ENCODE peak calls at places on chromosomes 3 and 15, in six cellular contexts. L, G, Y, A, N and M are unnamed samples.

GRCh38 chr15:68204776-68205557 is at the start of gene CALML4:
- DNase-seq in A (peak; percentile 92), Y (peak; percentile 72), L (no peak), N (peak; percentile 74), G (peak; percentile 93), M (no peak)

GRCh38 chr15:26632500-26632899 is 140.4 kb downstream of the GABRB3 start:
- DNase-seq in L (no peak), G (no peak), N (no peak), Y (no peak), A (no peak), M (no peak)

GRCh38 chr3:142095866-142096265 is 53.5 kb downstream of the TFDP2 start:
- DNase-seq in G (no peak), Y (no peak), L (no peak), N (no peak), A (no peak), M (no peak)

GRCh38 chr3:150237490-150237889 is 170.6 kb upstream of the TSC22D2 start:
- DNase-seq in N (no peak), G (peak; percentile 53), Y (peak; percentile 61), L (no peak), A (no peak), M (no peak)

GRCh38 chr3:180594631-180595348 is 7.2 kb upstream of the TTC14 start:
- DNase-seq in Y (no peak), A (no peak), N (no peak), G (no peak), L (peak; percentile 39), M (no peak)

GRCh38 chr15:77456746-77457618 is 36.3 kb downstream of the HMG20A start:
- DNase-seq in A (no peak), G (no peak), N (no peak), L (no peak), Y (no peak), M (no peak)

GRCh38 chr3:142148871-142149860 is at the start of gene TFDP2:
- DNase-seq in L (peak; percentile 98), G (peak; percentile 97), N (peak; percentile 94), Y (peak; percentile 87), A (peak; percentile 94), M (peak; percentile 88)

GRCh38 chr15:33701304-33701696 is 267.0 kb upstream of the CHRM5 start:
- DNase-seq in N (no peak), A (no peak), G (peak; percentile 16), L (no peak), Y (no peak), M (no peak)

GRCh38 chr3:190673157-190673556 is 159.3 kb downstream of the IL1RAP start:
- DNase-seq in G (no peak), A (no peak), L (peak; percentile 35), Y (no peak), N (no peak), M (no peak)

GRCh38 chr15:37220949-37221670 is 120.8 kb upstream of the MEIS2 start:
- DNase-seq in G (no peak), N (no peak), Y (no peak), L (no peak), A (no peak), M (no peak)

GRCh38 chr3:123816673-123817207 is 67.4 kb downstream of the MYLK start:
- DNase-seq in A (no peak), N (no peak), G (no peak), L (peak; percentile 64), Y (no peak), M (no peak)

GRCh38 chr3:16484216-16484615 is 29.3 kb downstream of the RFTN1 start:
- DNase-seq in Y (peak; percentile 52), G (peak; percentile 63), A (peak; percentile 68), N (no peak), L (peak; percentile 97), M (no peak)

GRCh38 chr3:87147562-87147961 is 79.5 kb upstream of the CHMP2B start:
- DNase-seq in A (no peak), Y (no peak), G (no peak), L (no peak), N (no peak), M (no peak)

GRCh38 chr3:151976211-151977050 is 103.0 kb downstream of the SUCNR1 start:
- DNase-seq in A (no peak), Y (no peak), N (no peak), L (peak; percentile 85), G (no peak), M (no peak)

GRCh38 chr3:16884084-16884747 is 539 bp upstream of the PLCL2 start:
- DNase-seq in N (peak; percentile 74), A (peak; percentile 85), Y (peak; percentile 65), L (peak; percentile 57), G (peak; percentile 86), M (peak; percentile 58)

GRCh38 chr3:119343719-119344118 is 49.5 kb downstream of the ARHGAP31 start:
- DNase-seq in G (no peak), L (no peak), Y (no peak), N (no peak), A (no peak), M (no peak)

GRCh38 chr15:24919446-24919845 is 35.3 kb upstream of the SNRPN start:
- DNase-seq in N (no peak), L (no peak), G (no peak), Y (no peak), A (no peak), M (no peak)

GRCh38 chr15:35289029-35289617 is 204.0 kb upstream of the NANOGP8 start:
- DNase-seq in N (no peak), L (peak; percentile 88), Y (no peak), A (no peak), G (no peak), M (no peak)

GRCh38 chr3:195128255-195129071 is 142.5 kb downstream of the XXYLT1 start:
- DNase-seq in G (no peak), Y (no peak), N (no peak), A (no peak), L (peak; percentile 42), M (no peak)

GRCh38 chr3:105401691-105402149 is 35.0 kb downstream of the ALCAM start:
- DNase-seq in Y (no peak), G (no peak), A (no peak), L (no peak), N (no peak), M (no peak)

GRCh38 chr15:52730594-52730993 is 51.4 kb upstream of the ATOSA start:
- DNase-seq in G (no peak), A (no peak), Y (no peak), N (no peak), L (no peak), M (no peak)

GRCh38 chr15:31200735-31201151 is 99.2 kb upstream of the TRPM1 start:
- DNase-seq in L (peak; percentile 6), A (peak; percentile 82), N (peak; percentile 88), G (peak; percentile 91), Y (peak; percentile 63), M (peak; percentile 34)

GRCh38 chr3:79329154-79329553 is 438.6 kb downstream of the ROBO1 start:
- DNase-seq in L (no peak), Y (no peak), N (no peak), G (no peak), A (no peak), M (no peak)

GRCh38 chr15:80070840-80071239 is 11.4 kb downstream of the ZFAND6 start:
- DNase-seq in L (peak; percentile 53), Y (no peak), A (no peak), G (no peak), N (no peak), M (no peak)

GRCh38 chr3:156551746-156552145 is 3.2 kb downstream of the SSR3 start:
- DNase-seq in L (peak; percentile 84), N (no peak), A (no peak), Y (no peak), G (no peak), M (no peak)

GRCh38 chr3:10380906-10381795 is 60.2 kb upstream of the SEC13 start:
- DNase-seq in A (no peak), L (no peak), Y (no peak), G (no peak), N (no peak), M (no peak)

GRCh38 chr3:133730993-133731392 is 15.2 kb upstream of the TF start:
- DNase-seq in L (no peak), Y (no peak), A (no peak), N (no peak), G (no peak), M (no peak)
- H3K4me1 ChIP-seq in L (no peaks in the 10 kb centered on the region), Y (no peaks in the 10 kb centered on the region), A (no peaks in the 10 kb centered on the region), N (no peaks in the 10 kb centered on the region), G (no peaks in the 10 kb centered on the region), M (no peaks in the 10 kb centered on the region)

GRCh38 chr3:11588755-11589154 is 55.0 kb downstream of the VGLL4 start:
- DNase-seq in Y (no peak), L (no peak), N (no peak), G (no peak), A (no peak), M (no peak)
- H3K4me1 ChIP-seq in Y (peaks cover 13% of the 10 kb centered on the region), L (peaks cover 77% of the 10 kb centered on the region), N (peaks cover 60% of the 10 kb centered on the region), G (peaks cover 47% of the 10 kb centered on the region), A (peaks cover 50% of the 10 kb centered on the region), M (peaks cover under 1% of the 10 kb centered on the region)

DNA sequence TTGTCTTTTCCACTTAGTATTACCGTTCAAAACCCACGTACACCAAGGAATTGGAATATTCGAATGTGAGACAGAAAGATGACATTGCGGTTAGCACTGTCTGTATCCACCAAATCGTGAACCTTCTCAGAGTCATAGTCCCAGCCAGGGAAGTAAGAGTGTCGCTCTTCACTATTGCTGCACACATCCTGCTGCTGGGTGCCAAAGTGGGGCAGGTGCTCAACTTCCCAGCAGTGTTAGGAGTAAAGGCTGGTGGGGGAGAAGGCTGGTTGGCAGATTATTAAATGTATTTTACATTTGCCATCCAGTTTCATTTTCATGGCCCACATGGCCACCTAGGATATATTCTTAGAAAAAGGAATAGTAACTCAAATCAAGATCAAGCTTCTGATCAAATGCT is 65.1 kb downstream of the PTPRG start:
- DNase-seq in N (no peak), L (no peak), G (no peak), A (no peak), Y (no peak), M (no peak)
- H3K4me1 ChIP-seq in N (peaks cover 33% of the 10 kb centered on the region), L (peaks cover 38% of the 10 kb centered on the region), G (peaks cover 3% of the 10 kb centered on the region), A (peaks cover 9% of the 10 kb centered on the region), Y (no peaks in the 10 kb centered on the region), M (no peaks in the 10 kb centered on the region)

GRCh38 chr3:184597783-184598182 is 36.2 kb downstream of the EPHB3 start:
- DNase-seq in G (peak; percentile 67), L (no peak), A (no peak), Y (no peak), N (peak; percentile 34), M (no peak)
- H3K4me1 ChIP-seq in G (peaks cover 1% of the 10 kb centered on the region), L (peaks cover 14% of the 10 kb centered on the region), A (peaks cover 16% of the 10 kb centered on the region), Y (no peaks in the 10 kb centered on the region), N (peaks cover 14% of the 10 kb centered on the region), M (no peaks in the 10 kb centered on the region)

GRCh38 chr15:89429023-89429422 is 67.4 kb downstream of the RHCG start:
- DNase-seq in A (no peak), Y (no peak), N (no peak), G (no peak), L (no peak), M (no peak)

GRCh38 chr15:89429986-89430385 is 66.4 kb downstream of the RHCG start:
- DNase-seq in Y (no peak), A (no peak), G (no peak), L (no peak), N (no peak), M (no peak)

GRCh38 chr15:89433686-89434085 is 62.7 kb downstream of the RHCG start:
- DNase-seq in N (no peak), L (no peak), G (no peak), Y (no peak), A (no peak), M (no peak)

GRCh38 chr15:89428246-89428645 is 68.1 kb downstream of the RHCG start:
- DNase-seq in N (no peak), Y (no peak), G (no peak), A (no peak), L (no peak), M (no peak)

GRCh38 chr15:89430530-89431341 is 65.6 kb downstream of the RHCG start:
- DNase-seq in G (peak; percentile 94), L (peak; percentile 90), Y (peak; percentile 85), A (peak; percentile 94), N (peak; percentile 87), M (peak; percentile 68)
- H3K4me1 ChIP-seq in G (no peaks in the 10 kb centered on the region), L (peaks cover 7% of the 10 kb centered on the region), Y (no peaks in the 10 kb centered on the region), A (peaks cover 13% of the 10 kb centered on the region), N (peaks cover 11% of the 10 kb centered on the region), M (no peaks in the 10 kb centered on the region)